ENCODE peak calls at places on chromosomes 12 and 14, in six cellular contexts. One of them, this sample, is unnamed.

GRCh38 chr14:105060751-105061427 is 4.3 kb downstream of the GPR132 start:
- DNase-seq in GM12865: peak; percentile 62
- DNase-seq in fibroblast of lung: no peak
- DNase-seq in NCI-H1092 treated with DMSO at 0.1 percent for 48 hours: no peak
- DNase-seq in A172: no peak
- DNase-seq in transverse colon: peak; percentile 54
- DNase-seq in this sample: peak; percentile 48

GRCh38 chr14:98897605-98898309 is 374.2 kb downstream of the BCL11B start:
- DNase-seq in GM12865: no peak
- DNase-seq in fibroblast of lung: no peak
- DNase-seq in NCI-H1092 treated with DMSO at 0.1 percent for 48 hours: no peak
- DNase-seq in A172: no peak
- DNase-seq in transverse colon: no peak
- DNase-seq in this sample: no peak

GRCh38 chr12:51025748-51026654 is at the start of gene SLC11A2:
- DNase-seq in GM12865: peak; percentile 96
- DNase-seq in fibroblast of lung: peak; percentile 93
- DNase-seq in NCI-H1092 treated with DMSO at 0.1 percent for 48 hours: peak; percentile 90
- DNase-seq in A172: peak; percentile 84
- DNase-seq in transverse colon: peak; percentile 96
- DNase-seq in this sample: peak; percentile 97

GRCh38 chr12:103308396-103308795 is 187.4 kb downstream of the C12orf42 start:
- DNase-seq in GM12865: no peak
- DNase-seq in fibroblast of lung: no peak
- DNase-seq in NCI-H1092 treated with DMSO at 0.1 percent for 48 hours: no peak
- DNase-seq in A172: no peak
- DNase-seq in transverse colon: no peak
- DNase-seq in this sample: no peak

GRCh38 chr14:36724162-36724561 is 62.5 kb downstream of the PAX9 start:
- DNase-seq in GM12865: no peak
- DNase-seq in fibroblast of lung: no peak
- DNase-seq in NCI-H1092 treated with DMSO at 0.1 percent for 48 hours: no peak
- DNase-seq in A172: no peak
- DNase-seq in transverse colon: no peak
- DNase-seq in this sample: no peak

GRCh38 chr12:91053951-91054715 is 3.7 kb downstream of the KERA start:
- DNase-seq in GM12865: no peak
- DNase-seq in fibroblast of lung: peak; percentile 83
- DNase-seq in NCI-H1092 treated with DMSO at 0.1 percent for 48 hours: no peak
- DNase-seq in A172: no peak
- DNase-seq in transverse colon: peak; percentile 7
- DNase-seq in this sample: peak; percentile 13

GRCh38 chr12:108856170-108856427 is 1.3 kb downstream of the SSH1 start:
- DNase-seq in GM12865: no peak
- DNase-seq in fibroblast of lung: no peak
- DNase-seq in NCI-H1092 treated with DMSO at 0.1 percent for 48 hours: no peak
- DNase-seq in A172: no peak
- DNase-seq in transverse colon: no peak
- DNase-seq in this sample: no peak

GRCh38 chr14:85531594-85532391 is 1.8 kb downstream of the FLRT2 start:
- DNase-seq in GM12865: no peak
- DNase-seq in fibroblast of lung: peak; percentile 73
- DNase-seq in NCI-H1092 treated with DMSO at 0.1 percent for 48 hours: no peak
- DNase-seq in A172: peak; percentile 31
- DNase-seq in transverse colon: no peak
- DNase-seq in this sample: peak; percentile 59

GRCh38 chr12:104588048-104588942 is 131.5 kb downstream of the CHST11 start:
- DNase-seq in GM12865: no peak
- DNase-seq in fibroblast of lung: peak; percentile 89
- DNase-seq in NCI-H1092 treated with DMSO at 0.1 percent for 48 hours: no peak
- DNase-seq in A172: peak; percentile 63
- DNase-seq in transverse colon: no peak
- DNase-seq in this sample: no peak

GRCh38 chr12:92623386-92623785 is 79.4 kb upstream of the PLEKHG7 start:
- DNase-seq in GM12865: no peak
- DNase-seq in fibroblast of lung: peak; percentile 61
- DNase-seq in NCI-H1092 treated with DMSO at 0.1 percent for 48 hours: no peak
- DNase-seq in A172: no peak
- DNase-seq in transverse colon: no peak
- DNase-seq in this sample: no peak

GRCh38 chr14:96243785-96244184 is 12.2 kb upstream of the BDKRB1 start:
- DNase-seq in GM12865: peak; percentile 9
- DNase-seq in fibroblast of lung: no peak
- DNase-seq in NCI-H1092 treated with DMSO at 0.1 percent for 48 hours: no peak
- DNase-seq in A172: no peak
- DNase-seq in transverse colon: no peak
- DNase-seq in this sample: no peak

GRCh38 chr12:53174881-53175491 is 5.5 kb upstream of the ZNF740 start:
- DNase-seq in GM12865: no peak
- DNase-seq in fibroblast of lung: peak; percentile 17
- DNase-seq in NCI-H1092 treated with DMSO at 0.1 percent for 48 hours: peak; percentile 68
- DNase-seq in A172: peak; percentile 36
- DNase-seq in transverse colon: no peak
- DNase-seq in this sample: peak; percentile 68

GRCh38 chr12:88310069-88310468 is 168.0 kb downstream of the TMTC3 start:
- DNase-seq in GM12865: no peak
- DNase-seq in fibroblast of lung: peak; percentile 78
- DNase-seq in NCI-H1092 treated with DMSO at 0.1 percent for 48 hours: no peak
- DNase-seq in A172: no peak
- DNase-seq in transverse colon: no peak
- DNase-seq in this sample: no peak

GRCh38 chr14:37202265-37202664 is 4.5 kb downstream of the MIPOL1 start:
- DNase-seq in GM12865: no peak
- DNase-seq in fibroblast of lung: peak; percentile 45
- DNase-seq in NCI-H1092 treated with DMSO at 0.1 percent for 48 hours: no peak
- DNase-seq in A172: no peak
- DNase-seq in transverse colon: no peak
- DNase-seq in this sample: no peak

GRCh38 chr12:28114488-28114887 is 75.8 kb upstream of the CCDC91 start:
- DNase-seq in GM12865: no peak
- DNase-seq in fibroblast of lung: peak; percentile 65
- DNase-seq in NCI-H1092 treated with DMSO at 0.1 percent for 48 hours: no peak
- DNase-seq in A172: peak; percentile 30
- DNase-seq in transverse colon: no peak
- DNase-seq in this sample: no peak

GRCh38 chr14:97655169-97655948 is 858.2 kb downstream of the VRK1 start:
- DNase-seq in GM12865: no peak
- DNase-seq in fibroblast of lung: no peak
- DNase-seq in NCI-H1092 treated with DMSO at 0.1 percent for 48 hours: no peak
- DNase-seq in A172: no peak
- DNase-seq in transverse colon: no peak
- DNase-seq in this sample: no peak

GRCh38 chr14:103033744-103034143 is 23.6 kb downstream of the CDC42BPB start:
- DNase-seq in GM12865: no peak
- DNase-seq in fibroblast of lung: no peak
- DNase-seq in NCI-H1092 treated with DMSO at 0.1 percent for 48 hours: no peak
- DNase-seq in A172: no peak
- DNase-seq in transverse colon: peak; percentile 72
- DNase-seq in this sample: no peak

GRCh38 chr12:27291862-27292261 is 40.8 kb upstream of the BMAL2 start:
- DNase-seq in GM12865: no peak
- DNase-seq in fibroblast of lung: peak; percentile 50
- DNase-seq in NCI-H1092 treated with DMSO at 0.1 percent for 48 hours: no peak
- DNase-seq in A172: no peak
- DNase-seq in transverse colon: no peak
- DNase-seq in this sample: no peak

GRCh38 chr12:112868459-112869041 is 38.2 kb upstream of the OAS1 start:
- DNase-seq in GM12865: peak; percentile 15
- DNase-seq in fibroblast of lung: no peak
- DNase-seq in NCI-H1092 treated with DMSO at 0.1 percent for 48 hours: no peak
- DNase-seq in A172: no peak
- DNase-seq in transverse colon: no peak
- DNase-seq in this sample: no peak

GRCh38 chr12:109793826-109794501 is 39.2 kb downstream of the TRPV4 start:
- DNase-seq in GM12865: no peak
- DNase-seq in fibroblast of lung: no peak
- DNase-seq in NCI-H1092 treated with DMSO at 0.1 percent for 48 hours: no peak
- DNase-seq in A172: no peak
- DNase-seq in transverse colon: no peak
- DNase-seq in this sample: no peak

GRCh38 chr12:123131879-123132402 is 18.9 kb downstream of the PITPNM2 start:
- DNase-seq in GM12865: no peak
- DNase-seq in fibroblast of lung: no peak
- DNase-seq in NCI-H1092 treated with DMSO at 0.1 percent for 48 hours: peak; percentile 94
- DNase-seq in A172: no peak
- DNase-seq in transverse colon: peak; percentile 59
- DNase-seq in this sample: no peak

GRCh38 chr12:3752096-3752709 is 706 bp downstream of the CRACR2A start:
- DNase-seq in GM12865: peak; percentile 90
- DNase-seq in fibroblast of lung: peak; percentile 11
- DNase-seq in NCI-H1092 treated with DMSO at 0.1 percent for 48 hours: no peak
- DNase-seq in A172: no peak
- DNase-seq in transverse colon: peak; percentile 63
- DNase-seq in this sample: no peak

GRCh38 chr12:92158711-92159534 is 13.3 kb upstream of the BTG1 start:
- DNase-seq in GM12865: no peak
- DNase-seq in fibroblast of lung: no peak
- DNase-seq in NCI-H1092 treated with DMSO at 0.1 percent for 48 hours: no peak
- DNase-seq in A172: no peak
- DNase-seq in transverse colon: no peak
- DNase-seq in this sample: no peak

GRCh38 chr12:8499616-8500015 is 13.7 kb upstream of the CLEC4D start:
- DNase-seq in GM12865: no peak
- DNase-seq in fibroblast of lung: no peak
- DNase-seq in NCI-H1092 treated with DMSO at 0.1 percent for 48 hours: no peak
- DNase-seq in A172: no peak
- DNase-seq in transverse colon: no peak
- DNase-seq in this sample: no peak

GRCh38 chr14:69156224-69156623 is 3.3 kb upstream of the DCAF5 start:
- DNase-seq in GM12865: no peak
- DNase-seq in fibroblast of lung: no peak
- DNase-seq in NCI-H1092 treated with DMSO at 0.1 percent for 48 hours: no peak
- DNase-seq in A172: no peak
- DNase-seq in transverse colon: no peak
- DNase-seq in this sample: no peak

GRCh38 chr14:100048786-100049185 is 16.4 kb upstream of the EVL start:
- DNase-seq in GM12865: no peak
- DNase-seq in fibroblast of lung: peak; percentile 51
- DNase-seq in NCI-H1092 treated with DMSO at 0.1 percent for 48 hours: no peak
- DNase-seq in A172: no peak
- DNase-seq in transverse colon: no peak
- DNase-seq in this sample: no peak